ENCODE peak calls at places on chromosomes 6 and 20, in five cellular contexts. U is psoas muscle, K is IMR-90, G is ovary, J is T-helper 17 cell. Y is an unnamed sample.

GRCh38 chr6:143128346-143129015 is 67.8 kb downstream of the AIG1 start:
- DNase-seq in K (no peak), U (no peak), J (no peak), G (no peak), Y (no peak)

GRCh38 chr6:93779086-93779858 is 359.9 kb upstream of the EPHA7 start:
- DNase-seq in U (no peak), J (no peak), G (peak; percentile 13), K (no peak), Y (no peak)

GRCh38 chr20:18363708-18364107 is 75.4 kb downstream of the ZNF133 start:
- DNase-seq in K (no peak), U (no peak), G (no peak), J (no peak), Y (no peak)

GRCh38 chr6:31660998-31661866 is 654 bp upstream of the C6orf47 start:
- DNase-seq in K (peak; percentile 50), J (no peak), G (no peak), U (no peak), Y (no peak)

GRCh38 chr20:3431109-3431508 is 23.6 kb upstream of the DNAAF9 start:
- DNase-seq in K (peak; percentile 11), G (no peak), J (no peak), U (no peak), Y (no peak)

GRCh38 chr20:17571967-17572638 is 2.2 kb downstream of the DSTN start:
- DNase-seq in G (no peak), K (no peak), J (no peak), U (no peak), Y (no peak)

GRCh38 chr6:44560458-44561061 is 173.1 kb downstream of the CDC5L start:
- DNase-seq in J (no peak), K (no peak), G (no peak), U (no peak), Y (no peak)

GRCh38 chr20:59246691-59247090 is 53.7 kb upstream of the EDN3 start:
- DNase-seq in K (no peak), G (no peak), U (no peak), J (no peak), Y (no peak)

GRCh38 chr6:139153876-139154275 is 19.0 kb downstream of the HECA start:
- DNase-seq in G (no peak), U (no peak), J (no peak), K (peak; percentile 82), Y (no peak)

GRCh38 chr6:14664616-14665315 is 547.2 kb downstream of the CD83 start:
- DNase-seq in K (no peak), J (no peak), G (no peak), U (no peak), Y (no peak)

GRCh38 chr6:11161031-11161966 is 49.8 kb upstream of the ERVFRD-1 start:
- DNase-seq in U (no peak), J (no peak), G (no peak), K (peak; percentile 16), Y (no peak)

GRCh38 chr6:90483116-90483839 is 103.6 kb downstream of the MAP3K7 start:
- DNase-seq in G (no peak), U (no peak), K (peak; percentile 49), J (no peak), Y (no peak)

GRCh38 chr6:72966628-72967280 is 258.5 kb downstream of the KHDC1L start:
- DNase-seq in G (no peak), K (peak; percentile 27), U (no peak), J (no peak), Y (no peak)

GRCh38 chr20:9166153-9166780 is 97.4 kb downstream of the PLCB4 start:
- DNase-seq in G (no peak), K (no peak), U (no peak), J (no peak), Y (no peak)

GRCh38 chr6:12150812-12151432 is 138.8 kb downstream of the HIVEP1 start:
- DNase-seq in U (no peak), K (no peak), G (no peak), J (no peak), Y (no peak)

GRCh38 chr6:89372506-89372901 is 20.0 kb upstream of the UBE2J1 start:
- DNase-seq in J (no peak), K (no peak), G (no peak), U (no peak), Y (no peak)

GRCh38 chr6:139161169-139161568 is 26.3 kb downstream of the HECA start:
- DNase-seq in K (peak; percentile 69), J (peak; percentile 33), G (no peak), U (no peak), Y (peak; percentile 36)

GRCh38 chr6:90294614-90294988 is 2.0 kb downstream of the BACH2 start:
- DNase-seq in J (no peak), G (no peak), K (no peak), U (no peak), Y (no peak)

GRCh38 chr6:151075527-151075926 is 164.2 kb upstream of the AKAP12 start:
- DNase-seq in K (peak; percentile 37), J (no peak), U (no peak), G (no peak), Y (no peak)

GRCh38 chr6:159522877-159523547 is 170.0 kb downstream of the SOD2 start:
- DNase-seq in K (no peak), U (no peak), G (no peak), J (no peak), Y (no peak)

GRCh38 chr6:159529820-159530405 is 163.1 kb downstream of the SOD2 start:
- DNase-seq in K (no peak), G (no peak), J (no peak), U (no peak), Y (no peak)

GRCh38 chr6:159532155-159532554 is 160.9 kb downstream of the SOD2 start:
- DNase-seq in J (no peak), G (no peak), K (no peak), U (no peak), Y (no peak)

GRCh38 chr6:159525445-159526031 is 167.5 kb downstream of the SOD2 start:
- DNase-seq in K (no peak), G (no peak), U (no peak), J (no peak), Y (peak; percentile 35)

GRCh38 chr6:159527351-159527750 is 165.7 kb downstream of the SOD2 start:
- DNase-seq in J (no peak), G (no peak), U (no peak), K (no peak), Y (no peak)
- H3K9me3 ChIP-seq in J (no peaks in the 10 kb centered on the region), G (no peaks in the 10 kb centered on the region), U (no peaks in the 10 kb centered on the region), K (no peaks in the 10 kb centered on the region), Y (no peaks in the 10 kb centered on the region)

GRCh38 chr6:116430860-116431259 is 30.3 kb upstream of the CALHM6 start:
- DNase-seq in G (no peak), U (no peak), J (no peak), K (no peak), Y (no peak)
- H3K9me3 ChIP-seq in G (no peaks in the 10 kb centered on the region), U (no peaks in the 10 kb centered on the region), J (no peaks in the 10 kb centered on the region), K (no peaks in the 10 kb centered on the region), Y (no peaks in the 10 kb centered on the region)

GRCh38 chr6:82488403-82488802 is 124.8 kb downstream of the TPBG start:
- DNase-seq in G (no peak), J (no peak), K (no peak), U (no peak), Y (no peak)

GRCh38 chr6:82484001-82484400 is 120.4 kb downstream of the TPBG start:
- DNase-seq in K (no peak), J (no peak), G (no peak), U (no peak), Y (no peak)

GRCh38 chr6:82492134-82492533 is 128.5 kb downstream of the TPBG start:
- DNase-seq in U (no peak), K (no peak), J (no peak), G (no peak), Y (no peak)

GRCh38 chr6:82484737-82485650 is 121.4 kb downstream of the TPBG start:
- DNase-seq in J (no peak), U (no peak), K (no peak), G (no peak), Y (peak; percentile 24)

GRCh38 chr6:82487895-82488294 is 124.3 kb downstream of the TPBG start:
- DNase-seq in U (no peak), K (no peak), G (no peak), J (no peak), Y (no peak)
- H3K9me3 ChIP-seq in U (peaks cover 16% of the 10 kb centered on the region), K (peaks cover 10% of the 10 kb centered on the region), G (no peaks in the 10 kb centered on the region), J (no peaks in the 10 kb centered on the region), Y (no peaks in the 10 kb centered on the region)

DNA sequence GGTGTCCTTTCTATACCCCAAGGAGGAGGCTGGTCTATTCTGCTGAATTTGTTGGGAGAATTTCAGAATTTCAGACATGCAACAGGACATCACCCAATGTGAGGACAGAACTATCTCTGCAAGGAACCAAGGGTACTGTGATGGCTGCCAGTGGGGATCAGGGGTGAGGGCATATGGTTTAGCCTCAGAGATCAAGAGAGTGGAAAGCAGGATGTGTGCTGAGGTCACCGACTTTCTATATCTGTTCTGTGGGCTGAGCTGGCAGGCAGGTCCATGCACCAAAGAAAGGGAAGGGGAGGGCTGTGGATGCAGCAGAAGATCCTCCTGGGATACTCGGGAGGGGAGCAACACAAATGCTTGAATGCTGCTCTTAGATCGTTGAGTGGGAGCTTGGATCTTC is 28.8 kb downstream of the MYT1 start:
- DNase-seq in K (no peak), J (no peak), G (no peak), U (no peak), Y (no peak)
- H3K9me3 ChIP-seq in K (no peaks in the 10 kb centered on the region), J (no peaks in the 10 kb centered on the region), G (no peaks in the 10 kb centered on the region), U (no peaks in the 10 kb centered on the region), Y (no peaks in the 10 kb centered on the region)

GRCh38 chr20:56222201-56222600 is 26.3 kb upstream of the MC3R start:
- DNase-seq in K (no peak), J (no peak), G (no peak), U (no peak), Y (no peak)
- H3K9me3 ChIP-seq in K (peaks cover 5% of the 10 kb centered on the region), J (no peaks in the 10 kb centered on the region), G (no peaks in the 10 kb centered on the region), U (peaks cover 4% of the 10 kb centered on the region), Y (no peaks in the 10 kb centered on the region)